ENCODE peak calls at places on chromosomes 11 and 22, in six cellular contexts. One of them, this sample, is unnamed.

GRCh38 chr22:50473088-50473487 is 1.7 kb downstream of the SBF1 start:
- DNase-seq in anterior cingulate cortex: no peak
- DNase-seq in stimulated activated naive CD8-positive, alpha-beta T cell treated with anti-CD3 and anti-CD28 coated beads, Interleukin-15, amount 100 ng/mL, for 72 hours: peak
- DNase-seq in EL: no peak
- DNase-seq in T-helper 1 cell: no peak
- DNase-seq in stimulated activated CD4-positive, alpha-beta T cell treated with anti-CD3 and anti-CD28 coated beads, Interleukin-4, amount 100 ng/mL, for 4 hours: no peak
- DNase-seq in this sample: peak

GRCh38 chr11:76672431-76673163 is 2.0 kb upstream of the LRRC32 start:
- DNase-seq in anterior cingulate cortex: no peak
- DNase-seq in stimulated activated naive CD8-positive, alpha-beta T cell treated with anti-CD3 and anti-CD28 coated beads, Interleukin-15, amount 100 ng/mL, for 72 hours: peak
- DNase-seq in EL: no peak
- DNase-seq in T-helper 1 cell: no peak
- DNase-seq in stimulated activated CD4-positive, alpha-beta T cell treated with anti-CD3 and anti-CD28 coated beads, Interleukin-4, amount 100 ng/mL, for 4 hours: peak
- DNase-seq in this sample: no peak

GRCh38 chr11:112975493-112975892 is 14.3 kb downstream of the NCAM1 start:
- DNase-seq in anterior cingulate cortex: no peak
- DNase-seq in stimulated activated naive CD8-positive, alpha-beta T cell treated with anti-CD3 and anti-CD28 coated beads, Interleukin-15, amount 100 ng/mL, for 72 hours: no peak
- DNase-seq in EL: no peak
- DNase-seq in T-helper 1 cell: no peak
- DNase-seq in stimulated activated CD4-positive, alpha-beta T cell treated with anti-CD3 and anti-CD28 coated beads, Interleukin-4, amount 100 ng/mL, for 4 hours: no peak
- DNase-seq in this sample: no peak

GRCh38 chr11:94708642-94709041 is 59.5 kb upstream of the AMOTL1 start:
- DNase-seq in anterior cingulate cortex: no peak
- DNase-seq in stimulated activated naive CD8-positive, alpha-beta T cell treated with anti-CD3 and anti-CD28 coated beads, Interleukin-15, amount 100 ng/mL, for 72 hours: no peak
- DNase-seq in EL: no peak
- DNase-seq in T-helper 1 cell: no peak
- DNase-seq in stimulated activated CD4-positive, alpha-beta T cell treated with anti-CD3 and anti-CD28 coated beads, Interleukin-4, amount 100 ng/mL, for 4 hours: no peak
- DNase-seq in this sample: no peak

GRCh38 chr22:30348837-30349236 is 7.9 kb downstream of the SF3A1 start:
- DNase-seq in anterior cingulate cortex: no peak
- DNase-seq in stimulated activated naive CD8-positive, alpha-beta T cell treated with anti-CD3 and anti-CD28 coated beads, Interleukin-15, amount 100 ng/mL, for 72 hours: no peak
- DNase-seq in EL: no peak
- DNase-seq in T-helper 1 cell: no peak
- DNase-seq in stimulated activated CD4-positive, alpha-beta T cell treated with anti-CD3 and anti-CD28 coated beads, Interleukin-4, amount 100 ng/mL, for 4 hours: no peak
- DNase-seq in this sample: no peak

GRCh38 chr11:1101318-1102089 is 26.8 kb downstream of the MUC2 start:
- DNase-seq in anterior cingulate cortex: no peak
- DNase-seq in stimulated activated naive CD8-positive, alpha-beta T cell treated with anti-CD3 and anti-CD28 coated beads, Interleukin-15, amount 100 ng/mL, for 72 hours: no peak
- DNase-seq in EL: no peak
- DNase-seq in T-helper 1 cell: no peak
- DNase-seq in stimulated activated CD4-positive, alpha-beta T cell treated with anti-CD3 and anti-CD28 coated beads, Interleukin-4, amount 100 ng/mL, for 4 hours: no peak
- DNase-seq in this sample: no peak

GRCh38 chr11:46346886-46347636 is at the start of gene DGKZ:
- DNase-seq in anterior cingulate cortex: peak
- DNase-seq in stimulated activated naive CD8-positive, alpha-beta T cell treated with anti-CD3 and anti-CD28 coated beads, Interleukin-15, amount 100 ng/mL, for 72 hours: peak
- DNase-seq in EL: peak
- DNase-seq in T-helper 1 cell: peak
- DNase-seq in stimulated activated CD4-positive, alpha-beta T cell treated with anti-CD3 and anti-CD28 coated beads, Interleukin-4, amount 100 ng/mL, for 4 hours: peak
- DNase-seq in this sample: no peak

GRCh38 chr11:111837366-111837891 is 34.0 kb downstream of the ALG9 start:
- DNase-seq in anterior cingulate cortex: no peak
- DNase-seq in stimulated activated naive CD8-positive, alpha-beta T cell treated with anti-CD3 and anti-CD28 coated beads, Interleukin-15, amount 100 ng/mL, for 72 hours: no peak
- DNase-seq in EL: no peak
- DNase-seq in T-helper 1 cell: no peak
- DNase-seq in stimulated activated CD4-positive, alpha-beta T cell treated with anti-CD3 and anti-CD28 coated beads, Interleukin-4, amount 100 ng/mL, for 4 hours: no peak
- DNase-seq in this sample: no peak

GRCh38 chr22:50460942-50461341 is 13.9 kb downstream of the SBF1 start:
- DNase-seq in anterior cingulate cortex: no peak
- DNase-seq in stimulated activated naive CD8-positive, alpha-beta T cell treated with anti-CD3 and anti-CD28 coated beads, Interleukin-15, amount 100 ng/mL, for 72 hours: no peak
- DNase-seq in EL: no peak
- DNase-seq in T-helper 1 cell: no peak
- DNase-seq in stimulated activated CD4-positive, alpha-beta T cell treated with anti-CD3 and anti-CD28 coated beads, Interleukin-4, amount 100 ng/mL, for 4 hours: no peak
- DNase-seq in this sample: no peak

GRCh38 chr11:120579601-120580000 is 68.1 kb downstream of the GRIK4 start:
- DNase-seq in anterior cingulate cortex: no peak
- DNase-seq in stimulated activated naive CD8-positive, alpha-beta T cell treated with anti-CD3 and anti-CD28 coated beads, Interleukin-15, amount 100 ng/mL, for 72 hours: no peak
- DNase-seq in EL: no peak
- DNase-seq in T-helper 1 cell: no peak
- DNase-seq in stimulated activated CD4-positive, alpha-beta T cell treated with anti-CD3 and anti-CD28 coated beads, Interleukin-4, amount 100 ng/mL, for 4 hours: no peak
- DNase-seq in this sample: no peak

GRCh38 chr22:40348025-40348658 is 1.8 kb downstream of the ADSL start:
- DNase-seq in anterior cingulate cortex: no peak
- DNase-seq in stimulated activated naive CD8-positive, alpha-beta T cell treated with anti-CD3 and anti-CD28 coated beads, Interleukin-15, amount 100 ng/mL, for 72 hours: peak
- DNase-seq in EL: peak
- DNase-seq in T-helper 1 cell: peak
- DNase-seq in stimulated activated CD4-positive, alpha-beta T cell treated with anti-CD3 and anti-CD28 coated beads, Interleukin-4, amount 100 ng/mL, for 4 hours: peak
- DNase-seq in this sample: no peak

GRCh38 chr11:20112291-20113146 is 47.8 kb downstream of the DBX1 start:
- DNase-seq in anterior cingulate cortex: peak
- DNase-seq in stimulated activated naive CD8-positive, alpha-beta T cell treated with anti-CD3 and anti-CD28 coated beads, Interleukin-15, amount 100 ng/mL, for 72 hours: no peak
- DNase-seq in EL: peak
- DNase-seq in T-helper 1 cell: no peak
- DNase-seq in stimulated activated CD4-positive, alpha-beta T cell treated with anti-CD3 and anti-CD28 coated beads, Interleukin-4, amount 100 ng/mL, for 4 hours: no peak
- DNase-seq in this sample: peak

GRCh38 chr22:19825016-19825339 is 29.7 kb downstream of the GNB1L start:
- DNase-seq in anterior cingulate cortex: no peak
- DNase-seq in stimulated activated naive CD8-positive, alpha-beta T cell treated with anti-CD3 and anti-CD28 coated beads, Interleukin-15, amount 100 ng/mL, for 72 hours: no peak
- DNase-seq in EL: no peak
- DNase-seq in T-helper 1 cell: no peak
- DNase-seq in stimulated activated CD4-positive, alpha-beta T cell treated with anti-CD3 and anti-CD28 coated beads, Interleukin-4, amount 100 ng/mL, for 4 hours: no peak
- DNase-seq in this sample: no peak

GRCh38 chr11:31875861-31876625 is 64.9 kb upstream of the PAX6 start:
- DNase-seq in anterior cingulate cortex: no peak
- DNase-seq in stimulated activated naive CD8-positive, alpha-beta T cell treated with anti-CD3 and anti-CD28 coated beads, Interleukin-15, amount 100 ng/mL, for 72 hours: no peak
- DNase-seq in EL: no peak
- DNase-seq in T-helper 1 cell: no peak
- DNase-seq in stimulated activated CD4-positive, alpha-beta T cell treated with anti-CD3 and anti-CD28 coated beads, Interleukin-4, amount 100 ng/mL, for 4 hours: no peak
- DNase-seq in this sample: no peak

GRCh38 chr11:30488304-30488998 is 97.7 kb downstream of the MPPED2 start:
- DNase-seq in anterior cingulate cortex: no peak
- DNase-seq in stimulated activated naive CD8-positive, alpha-beta T cell treated with anti-CD3 and anti-CD28 coated beads, Interleukin-15, amount 100 ng/mL, for 72 hours: no peak
- DNase-seq in EL: no peak
- DNase-seq in T-helper 1 cell: no peak
- DNase-seq in stimulated activated CD4-positive, alpha-beta T cell treated with anti-CD3 and anti-CD28 coated beads, Interleukin-4, amount 100 ng/mL, for 4 hours: no peak
- DNase-seq in this sample: no peak

GRCh38 chr22:47898946-47899345 is 1136.5 kb downstream of the TBC1D22A start:
- DNase-seq in anterior cingulate cortex: no peak
- DNase-seq in stimulated activated naive CD8-positive, alpha-beta T cell treated with anti-CD3 and anti-CD28 coated beads, Interleukin-15, amount 100 ng/mL, for 72 hours: no peak
- DNase-seq in EL: no peak
- DNase-seq in T-helper 1 cell: no peak
- DNase-seq in stimulated activated CD4-positive, alpha-beta T cell treated with anti-CD3 and anti-CD28 coated beads, Interleukin-4, amount 100 ng/mL, for 4 hours: no peak
- DNase-seq in this sample: no peak

GRCh38 chr22:29270475-29271271 is 2.6 kb downstream of the EWSR1 start:
- DNase-seq in anterior cingulate cortex: no peak
- DNase-seq in stimulated activated naive CD8-positive, alpha-beta T cell treated with anti-CD3 and anti-CD28 coated beads, Interleukin-15, amount 100 ng/mL, for 72 hours: no peak
- DNase-seq in EL: peak
- DNase-seq in T-helper 1 cell: no peak
- DNase-seq in stimulated activated CD4-positive, alpha-beta T cell treated with anti-CD3 and anti-CD28 coated beads, Interleukin-4, amount 100 ng/mL, for 4 hours: no peak
- DNase-seq in this sample: peak

GRCh38 chr11:27328602-27329001 is 34.4 kb downstream of the CCDC34 start:
- DNase-seq in anterior cingulate cortex: no peak
- DNase-seq in stimulated activated naive CD8-positive, alpha-beta T cell treated with anti-CD3 and anti-CD28 coated beads, Interleukin-15, amount 100 ng/mL, for 72 hours: no peak
- DNase-seq in EL: no peak
- DNase-seq in T-helper 1 cell: no peak
- DNase-seq in stimulated activated CD4-positive, alpha-beta T cell treated with anti-CD3 and anti-CD28 coated beads, Interleukin-4, amount 100 ng/mL, for 4 hours: no peak
- DNase-seq in this sample: no peak

GRCh38 chr11:127890026-127890611 is 697.2 kb downstream of the ETS1 start:
- DNase-seq in anterior cingulate cortex: no peak
- DNase-seq in stimulated activated naive CD8-positive, alpha-beta T cell treated with anti-CD3 and anti-CD28 coated beads, Interleukin-15, amount 100 ng/mL, for 72 hours: no peak
- DNase-seq in EL: peak
- DNase-seq in T-helper 1 cell: no peak
- DNase-seq in stimulated activated CD4-positive, alpha-beta T cell treated with anti-CD3 and anti-CD28 coated beads, Interleukin-4, amount 100 ng/mL, for 4 hours: no peak
- DNase-seq in this sample: no peak

GRCh38 chr11:115145316-115145715 is 358.9 kb downstream of the CADM1 start:
- DNase-seq in anterior cingulate cortex: no peak
- DNase-seq in stimulated activated naive CD8-positive, alpha-beta T cell treated with anti-CD3 and anti-CD28 coated beads, Interleukin-15, amount 100 ng/mL, for 72 hours: no peak
- DNase-seq in EL: no peak
- DNase-seq in T-helper 1 cell: no peak
- DNase-seq in stimulated activated CD4-positive, alpha-beta T cell treated with anti-CD3 and anti-CD28 coated beads, Interleukin-4, amount 100 ng/mL, for 4 hours: no peak
- DNase-seq in this sample: no peak

GRCh38 chr11:37946155-37946766 is 1348.2 kb upstream of the RAG2 start:
- DNase-seq in anterior cingulate cortex: no peak
- DNase-seq in stimulated activated naive CD8-positive, alpha-beta T cell treated with anti-CD3 and anti-CD28 coated beads, Interleukin-15, amount 100 ng/mL, for 72 hours: peak
- DNase-seq in EL: peak
- DNase-seq in T-helper 1 cell: no peak
- DNase-seq in stimulated activated CD4-positive, alpha-beta T cell treated with anti-CD3 and anti-CD28 coated beads, Interleukin-4, amount 100 ng/mL, for 4 hours: no peak
- DNase-seq in this sample: peak

GRCh38 chr11:2590951-2591754 is 108.6 kb downstream of the KCNQ1OT1 start:
- DNase-seq in anterior cingulate cortex: peak
- DNase-seq in stimulated activated naive CD8-positive, alpha-beta T cell treated with anti-CD3 and anti-CD28 coated beads, Interleukin-15, amount 100 ng/mL, for 72 hours: no peak
- DNase-seq in EL: no peak
- DNase-seq in T-helper 1 cell: no peak
- DNase-seq in stimulated activated CD4-positive, alpha-beta T cell treated with anti-CD3 and anti-CD28 coated beads, Interleukin-4, amount 100 ng/mL, for 4 hours: no peak
- DNase-seq in this sample: no peak

GRCh38 chr11:17686185-17686980 is 33.0 kb upstream of the MYOD1 start:
- DNase-seq in anterior cingulate cortex: no peak
- DNase-seq in stimulated activated naive CD8-positive, alpha-beta T cell treated with anti-CD3 and anti-CD28 coated beads, Interleukin-15, amount 100 ng/mL, for 72 hours: no peak
- DNase-seq in EL: peak
- DNase-seq in T-helper 1 cell: no peak
- DNase-seq in stimulated activated CD4-positive, alpha-beta T cell treated with anti-CD3 and anti-CD28 coated beads, Interleukin-4, amount 100 ng/mL, for 4 hours: no peak
- DNase-seq in this sample: no peak

GRCh38 chr11:71951741-71952310 is 23.0 kb downstream of the RNF121 start:
- DNase-seq in anterior cingulate cortex: no peak
- DNase-seq in stimulated activated naive CD8-positive, alpha-beta T cell treated with anti-CD3 and anti-CD28 coated beads, Interleukin-15, amount 100 ng/mL, for 72 hours: no peak
- DNase-seq in EL: no peak
- DNase-seq in T-helper 1 cell: no peak
- DNase-seq in stimulated activated CD4-positive, alpha-beta T cell treated with anti-CD3 and anti-CD28 coated beads, Interleukin-4, amount 100 ng/mL, for 4 hours: no peak
- DNase-seq in this sample: no peak

GRCh38 chr11:46250071-46251052 is 27.1 kb upstream of the CREB3L1 start:
- DNase-seq in anterior cingulate cortex: no peak
- DNase-seq in stimulated activated naive CD8-positive, alpha-beta T cell treated with anti-CD3 and anti-CD28 coated beads, Interleukin-15, amount 100 ng/mL, for 72 hours: no peak
- DNase-seq in EL: peak
- DNase-seq in T-helper 1 cell: no peak
- DNase-seq in stimulated activated CD4-positive, alpha-beta T cell treated with anti-CD3 and anti-CD28 coated beads, Interleukin-4, amount 100 ng/mL, for 4 hours: no peak
- DNase-seq in this sample: no peak

GRCh38 chr22:26942301-26942927 is 285.0 kb downstream of the MIAT start:
- DNase-seq in anterior cingulate cortex: no peak
- DNase-seq in stimulated activated naive CD8-positive, alpha-beta T cell treated with anti-CD3 and anti-CD28 coated beads, Interleukin-15, amount 100 ng/mL, for 72 hours: no peak
- DNase-seq in EL: no peak
- DNase-seq in T-helper 1 cell: no peak
- DNase-seq in stimulated activated CD4-positive, alpha-beta T cell treated with anti-CD3 and anti-CD28 coated beads, Interleukin-4, amount 100 ng/mL, for 4 hours: no peak
- DNase-seq in this sample: no peak

GRCh38 chr11:9760180-9760550 is 96.3 kb downstream of the SWAP70 start:
- DNase-seq in anterior cingulate cortex: peak
- DNase-seq in stimulated activated naive CD8-positive, alpha-beta T cell treated with anti-CD3 and anti-CD28 coated beads, Interleukin-15, amount 100 ng/mL, for 72 hours: no peak
- DNase-seq in EL: peak
- DNase-seq in T-helper 1 cell: no peak
- DNase-seq in stimulated activated CD4-positive, alpha-beta T cell treated with anti-CD3 and anti-CD28 coated beads, Interleukin-4, amount 100 ng/mL, for 4 hours: no peak
- DNase-seq in this sample: no peak

GRCh38 chr22:33666661-33667619 is 253.3 kb downstream of the LARGE1 start:
- DNase-seq in anterior cingulate cortex: no peak
- DNase-seq in stimulated activated naive CD8-positive, alpha-beta T cell treated with anti-CD3 and anti-CD28 coated beads, Interleukin-15, amount 100 ng/mL, for 72 hours: no peak
- DNase-seq in EL: no peak
- DNase-seq in T-helper 1 cell: no peak
- DNase-seq in stimulated activated CD4-positive, alpha-beta T cell treated with anti-CD3 and anti-CD28 coated beads, Interleukin-4, amount 100 ng/mL, for 4 hours: no peak
- DNase-seq in this sample: no peak

GRCh38 chr22:22394589-22394988 is 114.0 kb downstream of the ZNF280B start:
- DNase-seq in anterior cingulate cortex: no peak
- DNase-seq in stimulated activated naive CD8-positive, alpha-beta T cell treated with anti-CD3 and anti-CD28 coated beads, Interleukin-15, amount 100 ng/mL, for 72 hours: no peak
- DNase-seq in EL: no peak
- DNase-seq in T-helper 1 cell: no peak
- DNase-seq in stimulated activated CD4-positive, alpha-beta T cell treated with anti-CD3 and anti-CD28 coated beads, Interleukin-4, amount 100 ng/mL, for 4 hours: no peak
- DNase-seq in this sample: no peak

GRCh38 chr11:20077973-20078372 is 82.3 kb downstream of the DBX1 start:
- DNase-seq in anterior cingulate cortex: no peak
- DNase-seq in stimulated activated naive CD8-positive, alpha-beta T cell treated with anti-CD3 and anti-CD28 coated beads, Interleukin-15, amount 100 ng/mL, for 72 hours: no peak
- DNase-seq in EL: no peak
- DNase-seq in T-helper 1 cell: no peak
- DNase-seq in stimulated activated CD4-positive, alpha-beta T cell treated with anti-CD3 and anti-CD28 coated beads, Interleukin-4, amount 100 ng/mL, for 4 hours: no peak
- DNase-seq in this sample: no peak

This sample was measured in Panc1.